ENCODE peak calls at places on chromosome 11, in six cellular contexts. C is activated CD4-positive, alpha-beta T cell treated with anti-CD3 and anti-CD28 coated beads for 24 hours; H is lower lobe of right lung; B is RCC 7860; A is NCI-H1105 treated with DMSO at 0.1 percent for 48 hours; V is GM23248. N is an unnamed sample.

GRCh38 chr11:31779268-31779879 is 31.7 kb downstream of the PAX6 start:
- DNase-seq in V (peak; percentile 81), H (no peak), A (no peak), B (no peak), C (no peak), N (peak; percentile 66)

GRCh38 chr11:3916962-3917361 is 61.5 kb downstream of the STIM1 start:
- DNase-seq in H (no peak), V (no peak), B (no peak), A (no peak), C (no peak), N (no peak)

GRCh38 chr11:63518548-63518947 is 12.7 kb downstream of the LGALS12 start:
- DNase-seq in H (no peak), V (peak; percentile 23), A (no peak), C (no peak), B (no peak), N (peak; percentile 36)

GRCh38 chr11:61870429-61871039 is 20.8 kb downstream of the FADS3 start:
- DNase-seq in H (no peak), V (peak; percentile 37), B (no peak), C (no peak), A (no peak), N (peak; percentile 22)

GRCh38 chr11:44837650-44838049 is 110.9 kb downstream of the TSPAN18 start:
- DNase-seq in A (no peak), C (no peak), H (no peak), V (peak; percentile 59), B (no peak), N (peak; percentile 21)

GRCh38 chr11:79173615-79174014 is 267.2 kb downstream of the TENM4 start:
- DNase-seq in H (no peak), V (peak; percentile 77), B (no peak), C (no peak), A (no peak), N (peak; percentile 71)

GRCh38 chr11:78449866-78450265 is 32.2 kb upstream of the GAB2 start:
- DNase-seq in V (peak; percentile 11), H (no peak), B (no peak), A (no peak), C (no peak), N (no peak)

GRCh38 chr11:30683176-30683575 is 97.0 kb upstream of the MPPED2 start:
- DNase-seq in C (no peak), H (no peak), V (peak; percentile 19), B (no peak), A (no peak), N (no peak)

GRCh38 chr11:72303179-72303578 is 59.2 kb upstream of the PHOX2A start:
- DNase-seq in A (no peak), B (no peak), V (no peak), H (no peak), C (no peak), N (no peak)

GRCh38 chr11:43574949-43575915 is 105.3 kb upstream of the HSD17B12 start:
- DNase-seq in A (peak; percentile 72), V (peak; percentile 86), C (no peak), B (no peak), H (no peak), N (peak; percentile 59)

GRCh38 chr11:2737876-2738275 is 38.1 kb upstream of the KCNQ1OT1 start:
- DNase-seq in C (no peak), H (no peak), B (peak; percentile 14), A (no peak), V (peak; percentile 23), N (no peak)

GRCh38 chr11:120197977-120198376 is 12.9 kb upstream of the OAF start:
- DNase-seq in B (no peak), A (no peak), V (no peak), H (no peak), C (no peak), N (no peak)

GRCh38 chr11:7576671-7577225 is 62.9 kb downstream of the PPFIBP2 start:
- DNase-seq in B (no peak), H (no peak), C (no peak), A (no peak), V (peak; percentile 71), N (peak; percentile 64)

GRCh38 chr11:130340671-130341319 is 26.1 kb upstream of the ZBTB44 start:
- DNase-seq in B (no peak), V (peak; percentile 44), H (no peak), A (no peak), C (no peak), N (no peak)

GRCh38 chr11:101860694-101861371 is 54.0 kb upstream of the CEP126 start:
- DNase-seq in H (no peak), A (peak; percentile 63), B (peak; percentile 56), C (no peak), V (peak; percentile 87), N (peak; percentile 93)